ENCODE peak calls at places on chromosomes 16 and 17, in four cellular contexts. J is HL-60, F is K562, D is GM12878. Q is an unnamed sample.

GRCh38 chr17:78735832-78736525 is 46.1 kb downstream of the CYTH1 start:
- DNase-seq in J (no peak), F (no peak), D (no peak), Q (no peak)

GRCh38 chr17:3974980-3975379 is 10.7 kb upstream of the ATP2A3 start:
- DNase-seq in J (no peak), F (no peak), D (no peak), Q (no peak)

GRCh38 chr17:9291912-9292562 is 270.7 kb downstream of the NTN1 start:
- DNase-seq in J (no peak), F (peak), D (no peak), Q (peak)

GRCh38 chr16:78705694-78706093 is 606.2 kb downstream of the WWOX start:
- DNase-seq in J (peak), F (peak), D (peak), Q (no peak)

GRCh38 chr16:28935924-28936783 is 4.4 kb downstream of the CD19 start:
- DNase-seq in J (peak), F (peak), D (no peak), Q (peak)

GRCh38 chr17:45184144-45184543 is 22.5 kb downstream of the HEXIM2 start:
- DNase-seq in J (no peak), F (no peak), D (no peak), Q (no peak)

GRCh38 chr17:45019177-45019711 is 32.2 kb downstream of the DCAKD start:
- DNase-seq in J (peak), F (peak), D (no peak), Q (peak)

GRCh38 chr16:10181196-10182162 is 749 bp downstream of the GRIN2A start:
- DNase-seq in J (peak), F (peak), D (no peak), Q (peak)

GRCh38 chr17:17176341-17176740 is 29.8 kb downstream of the PLD6 start:
- DNase-seq in J (no peak), F (no peak), D (no peak), Q (no peak)

GRCh38 chr17:45645330-45645729 is 138.8 kb upstream of the CRHR1 start:
- DNase-seq in J (no peak), F (no peak), D (no peak), Q (no peak)

GRCh38 chr17:79024901-79025737 is 1.1 kb downstream of the C1QTNF1 start:
- DNase-seq in J (no peak), F (no peak), D (no peak), Q (no peak)

GRCh38 chr16:16007743-16008111 is 58.3 kb downstream of the ABCC1 start:
- DNase-seq in J (no peak), F (no peak), D (peak), Q (peak)

GRCh38 chr16:82061861-82062525 is 26.9 kb downstream of the HSD17B2 start:
- DNase-seq in J (peak), F (peak), D (no peak), Q (peak)

GRCh38 chr16:89565506-89566372 is 5.3 kb downstream of the RPL13 start:
- DNase-seq in J (peak), F (peak), D (no peak), Q (no peak)

GRCh38 chr16:85781685-85782370 is 17.5 kb downstream of the EMC8 start:
- DNase-seq in J (no peak), F (no peak), D (no peak), Q (no peak)

GRCh38 chr17:42287305-42288077 is 807 bp upstream of the STAT5A start:
- DNase-seq in J (no peak), F (no peak), D (peak), Q (no peak)

GRCh38 chr16:13939821-13940220 is 19.9 kb downstream of the ERCC4 start:
- DNase-seq in J (no peak), F (no peak), D (no peak), Q (no peak)

GRCh38 chr17:72386619-72387237 is 265.9 kb downstream of the SOX9 start:
- DNase-seq in J (no peak), F (no peak), D (no peak), Q (no peak)

GRCh38 chr17:81396722-81397313 is 1.6 kb downstream of the BAHCC1 start:
- DNase-seq in J (no peak), F (no peak), D (no peak), Q (no peak)

GRCh38 chr16:55513616-55514015 is 4.7 kb downstream of the LPCAT2 start:
- DNase-seq in J (no peak), F (no peak), D (no peak), Q (no peak)

GRCh38 chr16:66135376-66135775 is 231.1 kb upstream of the CDH5 start:
- DNase-seq in J (no peak), F (no peak), D (no peak), Q (no peak)

GRCh38 chr17:42274812-42275526 is 1.2 kb downstream of the STAT5B start:
- DNase-seq in J (no peak), F (no peak), D (no peak), Q (no peak)

GRCh38 chr17:72165202-72165972 is 44.6 kb downstream of the SOX9 start:
- DNase-seq in J (no peak), F (no peak), D (no peak), Q (no peak)

GRCh38 chr17:57565119-57565635 is 179.9 kb downstream of the CCDC182 start:
- DNase-seq in J (no peak), F (no peak), D (no peak), Q (no peak)

GRCh38 chr17:32769846-32770245 is 107.1 kb downstream of the MYO1D start:
- DNase-seq in J (no peak), F (no peak), D (no peak), Q (no peak)

GRCh38 chr16:55444754-55445485 is 34.1 kb upstream of the MMP2 start:
- DNase-seq in J (peak), F (no peak), D (peak), Q (no peak)

GRCh38 chr17:61157246-61157887 is 242.3 kb upstream of the TBX2 start:
- DNase-seq in J (no peak), F (no peak), D (no peak), Q (no peak)

GRCh38 chr16:87740909-87741424 is 24.8 kb downstream of the KLHDC4 start:
- DNase-seq in J (no peak), F (no peak), D (no peak), Q (no peak)

GRCh38 chr17:79618383-79619067 is 7.7 kb upstream of the RBFOX3 start:
- DNase-seq in J (no peak), F (no peak), D (no peak), Q (no peak)

GRCh38 chr17:68182016-68182315 is 65.9 kb upstream of the AMZ2 start:
- DNase-seq in J (no peak), F (no peak), D (no peak), Q (no peak)

GRCh38 chr17:48578616-48579560 is 738 bp upstream of the HOXB4 start:
- DNase-seq in J (no peak), F (peak), D (no peak), Q (no peak)

GRCh38 chr16:2471653-2472487 is 773 bp downstream of the NTN3 start:
- DNase-seq in J (no peak), F (no peak), D (no peak), Q (no peak)

GRCh38 chr17:82400830-82401229 is 17.3 kb upstream of the HEXD start:
- DNase-seq in J (peak), F (no peak), D (no peak), Q (peak)

GRCh38 chr17:22217135-22217534 is 524.8 kb downstream of the KCNJ18 start:
- DNase-seq in J (no peak), F (no peak), D (no peak), Q (no peak)

GRCh38 chr17:880074-880870 is 98.1 kb downstream of the MRM3 start:
- DNase-seq in J (no peak), F (no peak), D (no peak), Q (no peak)
- TF ChIP-seq SPI1 in J (no peak), F (no peak), D (no peak), Q (no peak)

GRCh38 chr17:76570457-76570856 is 15.2 kb downstream of the ST6GALNAC2 start:
- DNase-seq in J (no peak), F (no peak), D (no peak), Q (no peak)

GRCh38 chr17:76570877-76571471 is 14.7 kb downstream of the ST6GALNAC2 start:
- DNase-seq in J (no peak), F (no peak), D (no peak), Q (no peak)

GRCh38 chr17:76567634-76568432 is 17.8 kb downstream of the ST6GALNAC2 start:
- DNase-seq in J (no peak), F (peak), D (no peak), Q (no peak)

GRCh38 chr17:76568771-76569170 is 16.9 kb downstream of the ST6GALNAC2 start:
- DNase-seq in J (no peak), F (peak), D (no peak), Q (no peak)

DNA sequence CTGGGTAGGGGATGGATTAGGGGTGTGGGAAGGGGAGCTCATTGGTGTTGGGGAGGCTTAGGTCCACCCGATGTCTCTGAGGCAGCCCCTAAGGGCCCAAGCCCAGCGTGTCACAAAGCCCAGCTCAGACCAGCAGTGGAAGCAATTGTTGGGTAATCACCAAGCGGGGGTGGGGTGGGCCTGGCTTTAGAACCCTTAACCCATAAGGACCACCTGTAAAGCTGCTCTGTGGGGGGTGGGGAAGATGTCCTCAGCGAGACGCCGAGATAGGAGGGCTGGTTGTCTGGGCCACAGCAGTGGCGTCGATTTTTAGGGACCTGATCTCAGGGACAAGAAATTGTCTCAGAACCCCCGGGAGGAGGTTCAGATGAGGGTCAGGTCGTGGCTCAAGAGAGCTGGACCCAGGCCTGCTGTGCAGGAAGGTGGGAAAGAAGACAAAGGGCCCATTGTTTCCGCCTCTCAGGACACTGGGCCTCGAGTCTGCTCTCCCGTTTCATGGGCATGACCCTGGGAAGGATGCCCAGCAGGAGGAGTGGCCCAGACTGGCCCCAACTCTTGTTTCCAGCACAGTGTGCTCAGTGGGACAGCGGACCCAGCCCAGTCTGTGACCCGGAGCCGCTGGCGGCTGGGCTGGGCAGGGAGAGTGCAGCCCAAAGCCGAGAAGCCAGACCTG is 15.9 kb downstream of the ST6GALNAC2 start:
- DNase-seq in J (no peak), F (no peak), D (no peak), Q (no peak)
- TF ChIP-seq SPI1 in J (no peak), F (no peak), D (no peak), Q (no peak)

GRCh38 chr16:83310816-83311215 is 497.0 kb upstream of the HSBP1 start:
- DNase-seq in J (no peak), F (no peak), D (no peak), Q (no peak)

GRCh38 chr16:83312015-83312734 is 495.6 kb upstream of the HSBP1 start:
- DNase-seq in J (no peak), F (no peak), D (no peak), Q (no peak)

GRCh38 chr16:83308414-83308813 is 499.4 kb upstream of the HSBP1 start:
- DNase-seq in J (no peak), F (no peak), D (no peak), Q (no peak)

GRCh38 chr16:83315271-83315670 is 492.5 kb upstream of the HSBP1 start:
- DNase-seq in J (no peak), F (no peak), D (no peak), Q (no peak)

GRCh38 chr16:83312846-83313245 is 494.9 kb upstream of the HSBP1 start:
- DNase-seq in J (no peak), F (no peak), D (no peak), Q (no peak)
- TF ChIP-seq SPI1 in J (no peak), F (no peak), D (no peak), Q (no peak)

GRCh38 chr16:17510532-17510931 is 39.8 kb upstream of the XYLT1 start:
- DNase-seq in J (no peak), F (no peak), D (no peak), Q (no peak)
- TF ChIP-seq SPI1 in J (no peak), F (no peak), D (no peak), Q (no peak)

DNA sequence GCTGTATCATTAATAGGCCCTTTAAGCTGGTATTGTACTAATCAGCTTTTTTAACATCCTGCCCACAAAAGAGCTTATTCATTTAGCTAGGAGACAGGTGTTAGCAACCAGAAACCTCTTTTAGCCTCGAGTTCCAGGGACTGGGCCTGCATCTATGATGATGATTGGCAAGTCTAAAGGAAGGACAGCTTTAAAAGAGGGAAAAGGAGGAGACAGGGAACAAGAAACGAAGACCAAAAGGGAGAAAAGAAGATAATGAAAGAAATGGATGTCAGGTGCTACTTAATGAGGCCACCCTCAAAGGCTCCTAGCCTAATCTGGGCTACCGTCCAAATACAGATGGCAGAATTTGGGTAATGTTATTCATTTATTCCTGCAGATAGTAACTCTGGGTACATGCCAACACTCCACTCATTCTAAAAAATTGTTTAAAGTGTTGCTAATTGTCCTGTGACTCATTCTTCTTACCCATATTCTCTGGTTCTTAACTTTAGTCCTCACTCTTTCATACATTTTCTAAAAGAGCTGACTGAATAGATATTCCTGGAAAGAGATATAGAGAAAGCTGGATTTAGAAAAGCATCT is 18.7 kb upstream of the RFFL start:
- DNase-seq in J (no peak), F (no peak), D (no peak), Q (no peak)
- TF ChIP-seq SPI1 in J (no peak), F (no peak), D (no peak), Q (no peak)